ENCODE peak calls at places on chromosomes 4 and X, in six cellular contexts. V is SK-N-SH, R is H1, H is GM12878, G is HepG2, B is K562. T is an unnamed sample.

GRCh38 chr4:8912089-8912455 is 40.4 kb upstream of the HMX1 start:
- DNase-seq in V (no peak), R (peak), H (no peak), G (no peak), B (no peak), T (no peak)

GRCh38 chrX:126658447-126658846 is 105.8 kb upstream of the DCAF12L1 start:
- DNase-seq in V (no peak), R (no peak), H (no peak), G (no peak), B (no peak), T (no peak)

GRCh38 chr4:138307319-138307718 is 65.2 kb upstream of the SLC7A11 start:
- DNase-seq in V (no peak), R (no peak), H (no peak), G (no peak), B (no peak), T (no peak)

GRCh38 chrX:47483310-47484268 is 567 bp upstream of the ZNF41 start:
- DNase-seq in V (peak), R (no peak), H (no peak), G (peak), B (peak), T (no peak)

GRCh38 chr4:1347410-1347864 is 429 bp downstream of the UVSSA start:
- DNase-seq in V (peak), R (peak), H (no peak), G (peak), B (peak), T (peak)

GRCh38 chrX:12563121-12563520 is 228.1 kb upstream of the PRPS2 start:
- DNase-seq in V (no peak), R (no peak), H (no peak), G (no peak), B (no peak), T (no peak)

GRCh38 chr4:174284181-174284886 is 623 bp downstream of the CEP44 start:
- DNase-seq in V (peak), R (no peak), H (no peak), G (peak), B (peak), T (no peak)

GRCh38 chr4:80806472-80806871 is 224.0 kb upstream of the BMP3 start:
- DNase-seq in V (no peak), R (no peak), H (no peak), G (no peak), B (no peak), T (no peak)

GRCh38 chr4:67751260-67751659 is 2.9 kb downstream of the GNRHR start:
- DNase-seq in V (no peak), R (no peak), H (no peak), G (no peak), B (no peak), T (no peak)

GRCh38 chr4:156594619-156595018 is 377.0 kb downstream of the PDGFC start:
- DNase-seq in V (no peak), R (no peak), H (no peak), G (no peak), B (no peak), T (peak)

GRCh38 chr4:153223418-153223792 is 19.2 kb downstream of the TRIM2 start:
- DNase-seq in V (peak), R (no peak), H (no peak), G (no peak), B (no peak), T (no peak)

GRCh38 chr4:123609829-123610228 is 213.2 kb downstream of the SPRY1 start:
- DNase-seq in V (no peak), R (no peak), H (no peak), G (no peak), B (no peak), T (no peak)

GRCh38 chrX:44039556-44039955 is 66.4 kb upstream of the NDP start:
- DNase-seq in V (peak), R (no peak), H (no peak), G (no peak), B (no peak), T (no peak)

GRCh38 chr4:148056879-148057278 is 325.0 kb downstream of the ARHGAP10 start:
- DNase-seq in V (no peak), R (no peak), H (peak), G (no peak), B (peak), T (peak)

GRCh38 chr4:91577864-91578263 is 725.9 kb upstream of the GRID2 start:
- DNase-seq in V (no peak), R (no peak), H (no peak), G (no peak), B (no peak), T (no peak)

GRCh38 chr4:24382381-24382780 is 202.0 kb downstream of the DHX15 start:
- DNase-seq in V (no peak), R (no peak), H (no peak), G (peak), B (no peak), T (no peak)

GRCh38 chr4:118772149-118773081 is 63.5 kb downstream of the SEC24D start:
- DNase-seq in V (no peak), R (no peak), H (no peak), G (peak), B (peak), T (peak)

GRCh38 chrX:19640693-19641374 is 125.5 kb upstream of the MAP3K15 start:
- DNase-seq in V (no peak), R (no peak), H (no peak), G (no peak), B (peak), T (peak)

GRCh38 chr4:5710065-5710961 is 688 bp upstream of the EVC start:
- DNase-seq in V (peak), R (no peak), H (no peak), G (peak), B (no peak), T (no peak)

GRCh38 chrX:146278381-146278780 is 460.8 kb downstream of the SLITRK2 start:
- DNase-seq in V (no peak), R (no peak), H (no peak), G (no peak), B (no peak), T (peak)

GRCh38 chr4:54499308-54500074 is 158.3 kb upstream of the KIT start:
- DNase-seq in V (no peak), R (no peak), H (no peak), G (no peak), B (peak), T (no peak)

GRCh38 chr4:138609943-138610350 is 367.8 kb upstream of the SLC7A11 start:
- DNase-seq in V (no peak), R (no peak), H (no peak), G (no peak), B (no peak), T (no peak)

GRCh38 chr4:10917475-10918103 is 233.0 kb upstream of the CLNK start:
- DNase-seq in V (no peak), R (no peak), H (no peak), G (no peak), B (no peak), T (no peak)

GRCh38 chr4:91198951-91199350 is 1071.8 kb downstream of the CCSER1 start:
- DNase-seq in V (no peak), R (no peak), H (no peak), G (no peak), B (no peak), T (no peak)

GRCh38 chrX:46036508-46036907 is 508.7 kb downstream of the ZNF674 start:
- DNase-seq in V (no peak), R (no peak), H (no peak), G (no peak), B (no peak), T (no peak)

GRCh38 chr4:44700427-44700826 is 22.2 kb downstream of the GUF1 start:
- DNase-seq in V (no peak), R (no peak), H (no peak), G (no peak), B (no peak), T (no peak)

GRCh38 chrX:70042399-70043371 is 7.1 kb downstream of the AWAT2 start:
- DNase-seq in V (no peak), R (no peak), H (no peak), G (peak), B (peak), T (no peak)

GRCh38 chr4:52661966-52662705 is 3.0 kb upstream of the USP46 start:
- DNase-seq in V (no peak), R (no peak), H (no peak), G (no peak), B (no peak), T (no peak)

GRCh38 chrX:151982217-151982616 is 7.7 kb upstream of the GABRE start:
- DNase-seq in V (no peak), R (no peak), H (no peak), G (peak), B (peak), T (no peak)

DNA sequence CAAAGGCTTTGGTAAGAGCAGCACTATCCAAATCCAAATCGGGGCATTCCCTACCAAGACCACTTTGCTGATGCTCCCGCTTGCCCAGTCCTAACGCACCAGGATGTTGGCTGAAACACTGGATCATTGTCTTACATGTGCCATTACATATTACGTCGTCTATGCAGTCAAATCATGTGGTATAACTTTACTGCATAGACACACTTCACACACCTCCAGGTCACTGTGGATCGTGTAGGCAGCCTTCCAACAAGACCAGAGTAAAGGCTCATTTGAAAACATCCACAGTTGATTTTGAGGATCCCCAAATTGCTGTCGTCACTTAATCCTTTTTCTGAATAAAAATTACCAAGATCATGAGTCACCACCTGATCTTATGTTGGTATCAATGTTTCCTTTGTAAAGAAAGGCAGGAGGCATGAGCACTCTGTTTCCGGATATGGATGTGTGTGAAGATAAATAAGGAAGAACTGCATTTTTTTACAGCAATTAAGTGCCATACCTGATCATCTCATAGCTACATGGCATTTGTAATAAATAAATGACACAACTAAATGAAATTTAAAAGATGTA is 18.5 kb downstream of the TENM3 start:
- DNase-seq in V (no peak), R (no peak), H (no peak), G (no peak), B (no peak), T (no peak)
- TF ChIP-seq JUND in V (no peak), R (no peak), H (no peak), G (no peak), B (no peak), T (no peak)

GRCh38 chrX:53895270-53895669 is 149.0 kb downstream of the PHF8 start:
- DNase-seq in V (no peak), R (no peak), H (no peak), G (no peak), B (no peak), T (no peak)

GRCh38 chrX:53900623-53901022 is 143.7 kb downstream of the PHF8 start:
- DNase-seq in V (no peak), R (no peak), H (no peak), G (no peak), B (no peak), T (no peak)
- TF ChIP-seq JUND in V (no peak), R (no peak), H (no peak), G (no peak), B (no peak), T (no peak)

GRCh38 chr4:87150498-87151261 is 69.7 kb downstream of the KLHL8 start:
- DNase-seq in V (peak), R (peak), H (peak), G (peak), B (peak), T (peak)
- TF ChIP-seq JUND in V (no peak), R (no peak), H (no peak), G (no peak), B (no peak), T (no peak)

DNA sequence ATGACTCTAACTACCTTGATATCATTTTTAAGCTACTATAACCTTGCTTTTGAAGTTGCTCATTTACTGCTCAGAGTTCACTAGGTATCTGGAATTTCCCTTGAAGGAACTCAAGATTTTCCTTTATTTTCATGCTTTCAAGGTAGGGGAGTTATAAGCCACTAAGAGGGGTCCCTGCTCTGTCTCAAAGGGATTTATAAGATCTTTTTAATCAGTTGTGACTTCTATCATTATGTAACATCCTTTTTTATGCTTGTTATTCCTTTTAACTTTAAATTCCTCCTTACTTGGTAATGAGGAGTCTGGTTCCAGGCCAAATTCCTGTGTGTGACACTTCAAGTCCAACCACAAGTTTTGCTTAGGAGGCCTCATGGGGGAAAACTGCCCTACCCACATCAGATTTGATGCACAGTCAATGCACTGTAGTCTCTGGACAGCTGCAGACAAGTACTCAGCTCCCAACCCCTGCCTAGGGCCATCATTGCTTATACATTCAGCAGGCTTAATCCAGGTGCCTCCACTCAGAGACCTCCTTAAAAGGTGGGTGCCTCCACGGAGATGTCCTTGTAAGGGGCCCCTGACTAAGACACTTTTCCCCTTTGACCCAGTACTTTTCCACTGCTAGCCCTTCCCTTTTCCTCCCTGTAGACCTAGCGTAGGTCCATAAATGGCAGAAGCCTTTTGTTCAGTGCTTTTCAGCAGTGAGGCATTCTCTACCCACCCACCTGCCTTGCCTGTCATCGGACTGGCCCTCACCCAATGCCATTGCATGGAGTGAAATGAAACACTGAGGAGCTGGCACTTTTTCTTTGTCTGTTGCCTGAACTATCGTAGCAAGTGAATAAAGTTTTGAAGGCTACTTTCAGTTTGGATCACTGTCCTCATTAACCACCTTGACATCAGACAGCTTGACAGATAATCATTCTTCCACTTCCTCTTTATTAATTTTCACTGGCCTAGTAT is 23.9 kb upstream of the PLK4 start:
- DNase-seq in V (no peak), R (no peak), H (peak), G (no peak), B (no peak), T (no peak)
- TF ChIP-seq JUND in V (peak), R (no peak), H (no peak), G (no peak), B (no peak), T (no peak)

T was measured in T47D.